ENCODE peak calls at places on chromosome 2, in six cellular contexts. One of them, this sample, is unnamed.

GRCh38 chr2:98333922-98334321 is 12.3 kb upstream of the CNGA3 start:
- DNase-seq in stimulated activated CD8-positive, alpha-beta memory T cell treated with anti-CD3 and anti-CD28 coated beads, Interleukin-12 subunit alpha, Interleukin-12 subunit beta, amount 100 ng/mL, for 4 hours: no peak
- DNase-seq in PC-9: no peak
- DNase-seq in AG08395: no peak
- DNase-seq in cardiac fibroblast: no peak
- DNase-seq in DMS153: no peak
- DNase-seq in this sample: no peak

GRCh38 chr2:74390601-74391000 is 10.5 kb upstream of the DCTN1 start:
- DNase-seq in DMS153: no peak
- DNase-seq in stimulated activated CD8-positive, alpha-beta memory T cell treated with anti-CD3 and anti-CD28 coated beads, Interleukin-12 subunit alpha, Interleukin-12 subunit beta, amount 100 ng/mL, for 4 hours: no peak
- DNase-seq in PC-9: no peak
- DNase-seq in cardiac fibroblast: no peak
- DNase-seq in AG08395: no peak
- DNase-seq in this sample: no peak

GRCh38 chr2:209340522-209340921 is 83.3 kb upstream of the MAP2 start:
- DNase-seq in DMS153: no peak
- DNase-seq in AG08395: no peak
- DNase-seq in PC-9: peak; percentile 9
- DNase-seq in stimulated activated CD8-positive, alpha-beta memory T cell treated with anti-CD3 and anti-CD28 coated beads, Interleukin-12 subunit alpha, Interleukin-12 subunit beta, amount 100 ng/mL, for 4 hours: no peak
- DNase-seq in cardiac fibroblast: no peak
- DNase-seq in this sample: no peak

GRCh38 chr2:136905779-136906178 is 140.4 kb downstream of the THSD7B start:
- DNase-seq in PC-9: no peak
- DNase-seq in cardiac fibroblast: no peak
- DNase-seq in stimulated activated CD8-positive, alpha-beta memory T cell treated with anti-CD3 and anti-CD28 coated beads, Interleukin-12 subunit alpha, Interleukin-12 subunit beta, amount 100 ng/mL, for 4 hours: no peak
- DNase-seq in DMS153: no peak
- DNase-seq in AG08395: no peak
- DNase-seq in this sample: no peak

GRCh38 chr2:97869722-97870346 is 125.9 kb downstream of the TMEM131 start:
- DNase-seq in DMS153: no peak
- DNase-seq in stimulated activated CD8-positive, alpha-beta memory T cell treated with anti-CD3 and anti-CD28 coated beads, Interleukin-12 subunit alpha, Interleukin-12 subunit beta, amount 100 ng/mL, for 4 hours: no peak
- DNase-seq in PC-9: no peak
- DNase-seq in cardiac fibroblast: no peak
- DNase-seq in AG08395: no peak
- DNase-seq in this sample: no peak

GRCh38 chr2:134218928-134219707 is 34.8 kb upstream of the MGAT5 start:
- DNase-seq in PC-9: no peak
- DNase-seq in stimulated activated CD8-positive, alpha-beta memory T cell treated with anti-CD3 and anti-CD28 coated beads, Interleukin-12 subunit alpha, Interleukin-12 subunit beta, amount 100 ng/mL, for 4 hours: peak; percentile 10
- DNase-seq in cardiac fibroblast: no peak
- DNase-seq in DMS153: no peak
- DNase-seq in AG08395: no peak
- DNase-seq in this sample: no peak

GRCh38 chr2:200445284-200445683 is 64.6 kb downstream of the KCTD18 start:
- DNase-seq in PC-9: no peak
- DNase-seq in stimulated activated CD8-positive, alpha-beta memory T cell treated with anti-CD3 and anti-CD28 coated beads, Interleukin-12 subunit alpha, Interleukin-12 subunit beta, amount 100 ng/mL, for 4 hours: no peak
- DNase-seq in AG08395: no peak
- DNase-seq in DMS153: no peak
- DNase-seq in cardiac fibroblast: no peak
- DNase-seq in this sample: no peak

GRCh38 chr2:49236316-49236715 is 82.0 kb upstream of the FSHR start:
- DNase-seq in cardiac fibroblast: no peak
- DNase-seq in AG08395: no peak
- DNase-seq in DMS153: no peak
- DNase-seq in stimulated activated CD8-positive, alpha-beta memory T cell treated with anti-CD3 and anti-CD28 coated beads, Interleukin-12 subunit alpha, Interleukin-12 subunit beta, amount 100 ng/mL, for 4 hours: no peak
- DNase-seq in PC-9: no peak
- DNase-seq in this sample: no peak

GRCh38 chr2:42938671-42939370 is 146.4 kb upstream of the HAAO start:
- DNase-seq in PC-9: no peak
- DNase-seq in cardiac fibroblast: no peak
- DNase-seq in AG08395: no peak
- DNase-seq in stimulated activated CD8-positive, alpha-beta memory T cell treated with anti-CD3 and anti-CD28 coated beads, Interleukin-12 subunit alpha, Interleukin-12 subunit beta, amount 100 ng/mL, for 4 hours: no peak
- DNase-seq in DMS153: no peak
- DNase-seq in this sample: no peak

GRCh38 chr2:23207871-23208270 is 177.1 kb upstream of the KLHL29 start:
- DNase-seq in cardiac fibroblast: no peak
- DNase-seq in AG08395: no peak
- DNase-seq in stimulated activated CD8-positive, alpha-beta memory T cell treated with anti-CD3 and anti-CD28 coated beads, Interleukin-12 subunit alpha, Interleukin-12 subunit beta, amount 100 ng/mL, for 4 hours: no peak
- DNase-seq in DMS153: no peak
- DNase-seq in PC-9: no peak
- DNase-seq in this sample: no peak